ENCODE peak calls at places on chromosomes 1 and 21, in ten cellular contexts. L is activated CD4-positive, alpha-beta T cell treated with anti-CD3 and anti-CD28 coated beads, Interleukin-2, amount 50 U/mL, for 4 hours; Z is cardiac muscle cell; T is neural crest cell; W is left cardiac atrium; O is posterior cingulate gyrus; J is retina; Q is fibroblast of mammary gland; V is NCI-H1694; R is lung. B is an unnamed sample.

GRCh38 chr1:18940303-18941020 is 16.0 kb downstream of the IFFO2 start:
- DNase-seq in L (no peak), Z (peak), T (no peak), W (no peak), O (no peak), J (no peak), Q (peak), V (no peak), R (no peak), B (no peak)

GRCh38 chr1:65281846-65282245 is 27.5 kb upstream of the DNAJC6 start:
- DNase-seq in L (no peak), Z (no peak), T (no peak), W (no peak), O (no peak), J (no peak), Q (no peak), V (no peak), R (no peak), B (no peak)

GRCh38 chr1:234658143-234658542 is 48.2 kb upstream of the IRF2BP2 start:
- DNase-seq in L (no peak), Z (peak), T (no peak), W (no peak), O (no peak), J (no peak), Q (peak), V (no peak), R (peak), B (no peak)

GRCh38 chr1:2812939-2813653 is 11.6 kb upstream of the TTC34 start:
- DNase-seq in L (no peak), Z (no peak), T (no peak), W (no peak), O (no peak), J (no peak), Q (no peak), V (no peak), R (no peak), B (no peak)

GRCh38 chr1:18091660-18092446 is 15.7 kb upstream of the IGSF21 start:
- DNase-seq in L (no peak), Z (peak), T (no peak), W (peak), O (no peak), J (no peak), Q (peak), V (no peak), R (no peak), B (no peak)

GRCh38 chr21:28761709-28762356 is 230.8 kb downstream of the LTN1 start:
- DNase-seq in L (no peak), Z (no peak), T (no peak), W (no peak), O (no peak), J (no peak), Q (peak), V (no peak), R (no peak), B (no peak)

GRCh38 chr1:33819913-33820311 is 44.0 kb upstream of the HMGB4 start:
- DNase-seq in L (no peak), Z (no peak), T (no peak), W (no peak), O (no peak), J (no peak), Q (no peak), V (no peak), R (peak), B (no peak)

GRCh38 chr1:52306227-52307006 is 59.6 kb downstream of the CC2D1B start:
- DNase-seq in L (no peak), Z (no peak), T (no peak), W (no peak), O (no peak), J (no peak), Q (no peak), V (no peak), R (no peak), B (peak)

GRCh38 chr1:46689326-46689725 is 17.7 kb downstream of the TEX38 start:
- DNase-seq in L (no peak), Z (no peak), T (no peak), W (no peak), O (no peak), J (no peak), Q (no peak), V (no peak), R (no peak), B (no peak)

GRCh38 chr1:184101116-184101515 is 49.6 kb downstream of the TSEN15 start:
- DNase-seq in L (no peak), Z (no peak), T (no peak), W (no peak), O (no peak), J (no peak), Q (no peak), V (no peak), R (no peak), B (no peak)

GRCh38 chr21:29441651-29442050 is 142.9 kb downstream of the BACH1 start:
- DNase-seq in L (no peak), Z (no peak), T (no peak), W (no peak), O (no peak), J (no peak), Q (peak), V (no peak), R (no peak), B (no peak)

B was measured in NB4.